ENCODE peak calls at places on chromosomes 2 and 18, in five cellular contexts. B, T, V, P and S are unnamed samples.

GRCh38 chr2:26475832-26476501 is 2.0 kb downstream of the OTOF start:
- DNase-seq in V (no peak), B (no peak), P (no peak), T (no peak), S (no peak)

GRCh38 chr2:104321800-104322164 is 532.1 kb upstream of the POU3F3 start:
- DNase-seq in T (no peak), B (no peak), P (no peak), V (no peak), S (no peak)

GRCh38 chr2:182867411-182868048 is 1.1 kb upstream of the FRZB start:
- DNase-seq in B (no peak), P (no peak), T (no peak), V (no peak), S (no peak)

GRCh38 chr2:148674063-148675020 is 29.8 kb downstream of the EPC2 start:
- DNase-seq in T (no peak), V (peak; percentile 62), B (no peak), P (no peak), S (no peak)

GRCh38 chr2:105397025-105397722 is 1.7 kb downstream of the FHL2 start:
- DNase-seq in V (peak; percentile 61), T (no peak), P (no peak), B (no peak), S (no peak)

GRCh38 chr18:36066731-36067117 is 635 bp downstream of the RPRD1A start:
- DNase-seq in P (no peak), V (peak; percentile 13), T (no peak), B (no peak), S (no peak)

GRCh38 chr2:236295481-236295880 is 31.3 kb upstream of the ASB18 start:
- DNase-seq in T (no peak), B (no peak), P (no peak), V (no peak), S (no peak)

GRCh38 chr2:232438951-232439757 is 16.8 kb upstream of the ALPI start:
- DNase-seq in V (peak; percentile 43), B (no peak), T (peak; percentile 16), P (no peak), S (peak; percentile 36)

GRCh38 chr2:131039908-131040660 is 53.2 kb downstream of the FAM168B start:
- DNase-seq in B (peak; percentile 59), V (no peak), T (no peak), P (peak; percentile 8), S (no peak)

GRCh38 chr2:2887772-2888387 is 489.7 kb downstream of the EIPR1 start:
- DNase-seq in V (no peak), B (no peak), T (no peak), P (no peak), S (no peak)

GRCh38 chr2:32425719-32426141 is 68.9 kb downstream of the BIRC6 start:
- DNase-seq in P (no peak), V (no peak), B (no peak), T (no peak), S (no peak)

DNA sequence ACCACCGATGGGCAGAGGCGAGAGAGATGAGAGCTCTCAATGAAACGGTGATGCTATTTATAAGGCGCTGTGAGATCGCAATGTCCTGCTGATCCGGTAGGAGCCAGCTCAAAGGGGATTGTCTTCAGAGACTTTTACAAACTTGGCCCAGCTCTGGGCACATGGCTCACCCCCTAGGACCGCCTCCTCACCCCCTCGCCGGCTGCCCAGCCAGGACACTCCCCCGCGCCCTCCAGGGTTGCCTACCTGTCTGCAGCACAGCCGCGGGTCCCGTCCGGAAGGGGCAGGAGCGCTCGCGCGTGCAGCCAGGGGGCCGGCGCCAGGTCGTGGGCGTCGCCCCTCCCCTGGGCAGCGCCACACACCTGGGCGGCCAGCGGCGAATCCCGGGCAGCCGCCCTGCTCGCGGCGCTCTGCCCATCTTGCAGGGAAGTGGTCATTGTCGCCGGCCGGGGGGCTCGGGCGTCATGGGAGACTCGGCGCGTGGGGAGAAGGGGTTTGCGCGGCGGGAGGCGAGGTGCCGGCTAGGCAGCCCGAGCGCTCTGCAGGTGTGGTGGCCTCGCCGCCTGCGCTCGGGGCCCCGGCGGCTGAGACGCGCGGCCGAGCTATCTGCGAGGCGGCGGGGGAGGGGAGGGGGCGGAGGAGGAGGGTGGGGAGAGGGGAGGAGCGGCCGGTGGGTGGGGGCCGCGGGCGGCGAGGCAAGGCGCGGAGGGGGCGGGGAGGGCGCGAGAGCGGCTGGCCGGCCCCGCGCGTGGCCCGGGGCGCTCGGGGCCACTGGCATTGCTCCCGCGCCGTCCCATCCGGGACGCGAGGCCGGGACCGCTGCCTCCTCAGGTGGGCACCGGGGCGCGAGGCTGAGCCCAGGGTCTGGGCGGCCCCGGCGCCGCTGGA is at the start of gene GRB14:
- DNase-seq in B (no peak), P (no peak), T (peak; percentile 62), V (peak; percentile 85), S (no peak)
- TF ChIP-seq CTCF in B (no peak), P (no peak), T (no peak), V (no peak), S (no peak)

DNA sequence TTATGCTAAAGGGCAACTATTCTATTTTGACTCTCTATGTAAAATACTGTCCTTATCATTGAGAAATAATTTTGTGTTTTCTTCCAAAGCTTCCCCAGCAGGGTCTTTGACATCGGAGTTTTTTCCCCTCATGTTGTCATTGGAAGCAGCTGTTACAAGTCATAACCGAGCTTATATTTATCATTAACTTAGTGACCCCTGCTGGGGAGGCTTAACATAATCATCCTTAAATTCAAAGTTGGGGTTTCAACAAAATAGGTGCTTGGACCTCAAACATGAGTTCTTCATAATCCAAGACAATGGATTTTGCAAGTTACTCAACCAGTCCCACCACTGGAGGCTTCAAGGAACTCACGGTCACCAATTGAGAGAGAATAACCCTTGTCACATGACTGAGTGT is 330.9 kb downstream of the DCC start:
- DNase-seq in V (peak; percentile 7), T (no peak), B (no peak), P (no peak), S (no peak)
- TF ChIP-seq CTCF in V (no peak), T (peak; percentile 21), B (no peak), P (no peak), S (no peak)

GRCh38 chr18:58196164-58196563 is 152.1 kb downstream of the NEDD4L start:
- DNase-seq in V (no peak), P (no peak), B (no peak), T (no peak), S (no peak)

GRCh38 chr18:58190842-58191530 is 147.0 kb downstream of the NEDD4L start:
- DNase-seq in B (no peak), V (no peak), P (no peak), T (no peak), S (no peak)

GRCh38 chr18:58192519-58192918 is 148.5 kb downstream of the NEDD4L start:
- DNase-seq in V (no peak), T (no peak), P (no peak), B (no peak), S (no peak)

GRCh38 chr18:58195278-58195721 is 151.3 kb downstream of the NEDD4L start:
- DNase-seq in B (peak; percentile 70), T (peak; percentile 53), P (no peak), V (peak; percentile 38), S (no peak)

GRCh38 chr18:58194028-58194427 is 150.0 kb downstream of the NEDD4L start:
- DNase-seq in V (no peak), P (no peak), B (no peak), T (no peak), S (no peak)
- TF ChIP-seq CTCF in V (peak; percentile 23), P (no peak), B (no peak), T (no peak), S (no peak)

DNA sequence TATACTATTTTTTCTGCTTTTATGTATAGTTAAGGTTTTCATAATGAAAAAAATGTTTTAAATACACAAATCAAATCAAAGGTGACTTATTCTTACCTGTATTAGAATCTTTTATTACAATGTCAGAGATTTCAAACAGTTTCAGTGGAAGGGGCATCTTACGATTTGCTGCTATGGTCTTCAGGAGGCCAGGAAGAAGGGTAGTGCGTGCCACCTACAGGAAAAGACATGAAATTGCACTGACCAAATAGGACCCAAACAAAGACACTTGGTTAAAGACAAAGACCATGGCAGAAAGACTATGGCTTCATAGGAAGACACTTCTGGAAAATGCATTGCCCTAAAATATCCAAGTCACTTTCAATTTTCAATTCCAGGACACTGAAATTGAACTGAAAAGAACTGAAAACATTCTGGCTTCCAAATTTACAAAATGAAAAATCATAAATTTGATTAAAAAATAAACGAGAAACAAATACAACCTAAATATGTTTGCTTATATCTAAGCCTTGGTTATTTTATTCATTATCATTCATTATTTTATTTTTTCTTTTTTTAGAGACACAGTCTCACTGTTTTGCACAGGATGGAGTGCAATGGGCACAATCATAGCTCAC is 42.1 kb downstream of the FARSB start:
- DNase-seq in T (peak; percentile 23), B (no peak), P (no peak), V (peak; percentile 59), S (no peak)
- TF ChIP-seq CTCF in T (peak; percentile 52), B (peak; percentile 62), P (no peak), V (peak; percentile 69), S (peak; percentile 63)